ENCODE peak calls at places on chromosome 17, in seven cellular contexts. One of them, this sample, is unnamed.

GRCh38 chr17:83196088-83196765 is 116.8 kb downstream of the METRNL start:
- DNase-seq in BE2C: peak; percentile 3
- DNase-seq in colonic mucosa: no peak
- DNase-seq in BJ: peak; percentile 15
- DNase-seq in psoas muscle: peak; percentile 56
- DNase-seq in PC-3: no peak
- DNase-seq in A673: no peak
- DNase-seq in this sample: no peak

GRCh38 chr17:82767041-82767754 is 15.3 kb downstream of the TBCD start:
- DNase-seq in A673: peak; percentile 71
- DNase-seq in BJ: no peak
- DNase-seq in PC-3: peak; percentile 55
- DNase-seq in BE2C: peak; percentile 80
- DNase-seq in colonic mucosa: peak; percentile 85
- DNase-seq in psoas muscle: no peak
- DNase-seq in this sample: peak; percentile 22

GRCh38 chr17:80652751-80653330 is 108.2 kb downstream of the RPTOR start:
- DNase-seq in PC-3: no peak
- DNase-seq in A673: no peak
- DNase-seq in psoas muscle: no peak
- DNase-seq in BE2C: no peak
- DNase-seq in BJ: no peak
- DNase-seq in colonic mucosa: no peak
- DNase-seq in this sample: peak; percentile 16

GRCh38 chr17:49494937-49495841 is at the start of gene NGFR:
- DNase-seq in psoas muscle: peak; percentile 60
- DNase-seq in colonic mucosa: peak; percentile 35
- DNase-seq in A673: peak; percentile 79
- DNase-seq in BJ: no peak
- DNase-seq in BE2C: peak; percentile 69
- DNase-seq in PC-3: peak; percentile 40
- DNase-seq in this sample: no peak

GRCh38 chr17:59620518-59621259 is 994 bp downstream of the CLTC start:
- DNase-seq in A673: peak; percentile 45
- DNase-seq in PC-3: peak; percentile 51
- DNase-seq in BJ: no peak
- DNase-seq in BE2C: peak; percentile 50
- DNase-seq in psoas muscle: peak; percentile 31
- DNase-seq in colonic mucosa: peak; percentile 68
- DNase-seq in this sample: no peak

GRCh38 chr17:77407321-77408277 is 266.8 kb downstream of the SEC14L1 start:
- DNase-seq in psoas muscle: no peak
- DNase-seq in colonic mucosa: no peak
- DNase-seq in BJ: no peak
- DNase-seq in BE2C: no peak
- DNase-seq in PC-3: no peak
- DNase-seq in A673: no peak
- DNase-seq in this sample: no peak

GRCh38 chr17:58492238-58493121 is 4.3 kb upstream of the HSF5 start:
- DNase-seq in BE2C: no peak
- DNase-seq in psoas muscle: no peak
- DNase-seq in A673: no peak
- DNase-seq in BJ: no peak
- DNase-seq in colonic mucosa: no peak
- DNase-seq in PC-3: peak; percentile 77
- DNase-seq in this sample: peak; percentile 24

GRCh38 chr17:19743101-19744100 is 4.7 kb downstream of the ALDH3A1 start:
- DNase-seq in colonic mucosa: no peak
- DNase-seq in PC-3: no peak
- DNase-seq in psoas muscle: no peak
- DNase-seq in A673: no peak
- DNase-seq in BE2C: no peak
- DNase-seq in BJ: no peak
- DNase-seq in this sample: no peak

GRCh38 chr17:69945698-69946185 is 129.3 kb upstream of the KCNJ16 start:
- DNase-seq in psoas muscle: no peak
- DNase-seq in colonic mucosa: no peak
- DNase-seq in BJ: peak; percentile 51
- DNase-seq in PC-3: no peak
- DNase-seq in BE2C: no peak
- DNase-seq in A673: no peak
- DNase-seq in this sample: no peak

GRCh38 chr17:65638221-65638940 is 76.9 kb upstream of the AXIN2 start:
- DNase-seq in BE2C: no peak
- DNase-seq in PC-3: no peak
- DNase-seq in psoas muscle: no peak
- DNase-seq in A673: no peak
- DNase-seq in BJ: no peak
- DNase-seq in colonic mucosa: no peak
- DNase-seq in this sample: no peak

GRCh38 chr17:45764479-45764878 is 19.6 kb upstream of the CRHR1 start:
- DNase-seq in BJ: no peak
- DNase-seq in A673: no peak
- DNase-seq in BE2C: no peak
- DNase-seq in PC-3: no peak
- DNase-seq in colonic mucosa: no peak
- DNase-seq in psoas muscle: no peak
- DNase-seq in this sample: no peak

GRCh38 chr17:45759761-45760160 is 24.4 kb upstream of the CRHR1 start:
- DNase-seq in A673: no peak
- DNase-seq in BJ: no peak
- DNase-seq in colonic mucosa: no peak
- DNase-seq in PC-3: peak; percentile 12
- DNase-seq in psoas muscle: no peak
- DNase-seq in BE2C: no peak
- DNase-seq in this sample: no peak

GRCh38 chr17:45761957-45762565 is 22.1 kb upstream of the CRHR1 start:
- DNase-seq in BJ: no peak
- DNase-seq in psoas muscle: no peak
- DNase-seq in BE2C: no peak
- DNase-seq in A673: no peak
- DNase-seq in colonic mucosa: no peak
- DNase-seq in PC-3: no peak
- DNase-seq in this sample: no peak

GRCh38 chr17:45758544-45758943 is 25.6 kb upstream of the CRHR1 start:
- DNase-seq in BJ: no peak
- DNase-seq in psoas muscle: no peak
- DNase-seq in BE2C: no peak
- DNase-seq in colonic mucosa: no peak
- DNase-seq in PC-3: no peak
- DNase-seq in A673: no peak
- DNase-seq in this sample: no peak

DNA sequence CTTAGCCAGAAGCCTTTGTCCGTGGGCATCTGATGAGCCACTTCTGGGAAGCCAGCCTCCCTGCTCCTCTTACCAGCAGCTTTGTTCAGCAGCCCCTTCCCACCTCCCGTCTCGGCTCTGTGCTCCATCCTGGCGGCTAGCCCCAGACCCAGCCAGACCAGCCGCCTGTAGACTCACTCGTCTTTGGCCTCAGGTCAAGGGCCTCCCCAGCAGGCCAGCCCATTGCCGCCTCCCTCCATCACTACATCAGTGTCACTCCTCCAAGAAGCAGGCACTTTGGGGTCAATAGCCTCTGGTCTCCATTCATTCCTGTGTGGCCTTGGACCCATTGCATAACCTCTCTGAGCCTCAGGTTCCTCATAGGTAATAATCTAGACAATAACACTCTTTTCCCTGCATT is 20.9 kb upstream of the CRHR1 start:
- DNase-seq in BE2C: no peak
- DNase-seq in BJ: no peak
- DNase-seq in psoas muscle: no peak
- DNase-seq in A673: no peak
- DNase-seq in colonic mucosa: no peak
- DNase-seq in PC-3: no peak
- DNase-seq in this sample: no peak
- H3K27me3 ChIP-seq in BE2C: peaks cover 16% of the 10 kb centered on the region
- H3K27me3 ChIP-seq in BJ: peaks cover 7% of the 10 kb centered on the region
- H3K27me3 ChIP-seq in psoas muscle: peaks cover 15% of the 10 kb centered on the region
- H3K27me3 ChIP-seq in A673: peaks cover 4% of the 10 kb centered on the region
- H3K27me3 ChIP-seq in colonic mucosa: no peaks in the 10 kb centered on the region
- H3K27me3 ChIP-seq in PC-3: peaks cover 68% of the 10 kb centered on the region
- H3K27me3 ChIP-seq in this sample: no peaks in the 10 kb centered on the region

DNA sequence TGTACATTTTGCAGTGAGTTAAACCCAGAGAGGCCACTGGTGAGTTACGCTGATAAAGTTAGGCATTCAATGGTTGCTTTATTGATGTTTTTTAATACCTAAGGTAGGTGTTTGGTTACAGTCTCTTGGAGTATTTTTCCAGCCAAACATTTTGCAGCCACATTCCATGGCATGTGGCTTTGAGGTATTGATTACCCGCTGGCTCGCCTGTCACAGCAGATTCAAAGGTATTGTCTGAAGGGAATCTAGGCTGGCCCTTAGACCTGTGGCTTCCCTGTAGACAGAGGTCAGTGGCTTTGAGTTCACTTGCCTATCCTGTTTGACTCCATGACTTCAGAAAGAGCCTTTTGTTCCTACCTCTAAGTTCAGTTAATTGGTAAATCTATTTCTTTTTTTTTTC is 16.3 kb downstream of the FAM20A start:
- DNase-seq in PC-3: no peak
- DNase-seq in colonic mucosa: no peak
- DNase-seq in psoas muscle: no peak
- DNase-seq in BJ: no peak
- DNase-seq in BE2C: no peak
- DNase-seq in A673: no peak
- DNase-seq in this sample: no peak
- H3K36me3 ChIP-seq in PC-3: no peaks in the 10 kb centered on the region
- H3K36me3 ChIP-seq in colonic mucosa: no peaks in the 10 kb centered on the region
- H3K36me3 ChIP-seq in psoas muscle: no peaks in the 10 kb centered on the region
- H3K36me3 ChIP-seq in BJ: no peaks in the 10 kb centered on the region
- H3K36me3 ChIP-seq in BE2C: no peaks in the 10 kb centered on the region
- H3K36me3 ChIP-seq in A673: no peaks in the 10 kb centered on the region
- H3K36me3 ChIP-seq in this sample: no peaks in the 10 kb centered on the region

GRCh38 chr17:8133941-8134340 is 10.0 kb upstream of the HES7 start:
- DNase-seq in PC-3: no peak
- DNase-seq in A673: no peak
- DNase-seq in BE2C: no peak
- DNase-seq in psoas muscle: no peak
- DNase-seq in BJ: no peak
- DNase-seq in colonic mucosa: no peak
- DNase-seq in this sample: no peak
- TF ChIP-seq CTCF in PC-3: no peak
- TF ChIP-seq CTCF in A673: no peak
- TF ChIP-seq CTCF in BE2C: no peak
- TF ChIP-seq CTCF in psoas muscle: no peak
- TF ChIP-seq CTCF in BJ: no peak
- TF ChIP-seq CTCF in colonic mucosa: no peak
- TF ChIP-seq CTCF in this sample: no peak

GRCh38 chr17:12680407-12680897 is 14.8 kb downstream of the MYOCD start:
- DNase-seq in colonic mucosa: no peak
- DNase-seq in BE2C: no peak
- DNase-seq in psoas muscle: no peak
- DNase-seq in A673: no peak
- DNase-seq in BJ: no peak
- DNase-seq in PC-3: no peak
- DNase-seq in this sample: no peak
- H3K27me3 ChIP-seq in colonic mucosa: no peaks in the 10 kb centered on the region
- H3K27me3 ChIP-seq in BE2C: no peaks in the 10 kb centered on the region
- H3K27me3 ChIP-seq in psoas muscle: no peaks in the 10 kb centered on the region
- H3K27me3 ChIP-seq in A673: peaks cover 24% of the 10 kb centered on the region
- H3K27me3 ChIP-seq in BJ: no peaks in the 10 kb centered on the region
- H3K27me3 ChIP-seq in PC-3: peaks cover 21% of the 10 kb centered on the region
- H3K27me3 ChIP-seq in this sample: no peaks in the 10 kb centered on the region

This sample was measured in brain microvascular endothelial cell.